ENCODE peak calls at places on chromosome 10, in six cellular contexts. B is epithelial cell of esophagus, J is heart left ventricle, Z is tibial nerve, A is left lung, M is esophagus muscularis mucosa. G is an unnamed sample.

GRCh38 chr10:114683593-114683992 is 25.5 kb upstream of the ABLIM1 start:
- DNase-seq in Z (no peak), B (no peak), J (peak; percentile 63), A (no peak), M (no peak), G (no peak)

GRCh38 chr10:3427316-3427715 is 254.7 kb upstream of the PITRM1 start:
- DNase-seq in A (no peak), Z (no peak), M (no peak), J (no peak), B (no peak), G (peak; percentile 44)

GRCh38 chr10:31697271-31698168 is 231.1 kb downstream of the ARHGAP12 start:
- DNase-seq in M (peak; percentile 97), Z (peak; percentile 80), B (no peak), J (peak; percentile 93), A (peak; percentile 84), G (peak; percentile 90)

GRCh38 chr10:71429929-71430328 is 33.2 kb downstream of the CDH23 start:
- DNase-seq in Z (no peak), J (no peak), B (no peak), M (no peak), A (no peak), G (no peak)

GRCh38 chr10:110077436-110078120 is 69.8 kb downstream of the ADD3 start:
- DNase-seq in Z (no peak), B (no peak), A (no peak), J (no peak), M (no peak), G (peak; percentile 77)

GRCh38 chr10:79277579-79277978 is 69.7 kb upstream of the PPIF start:
- DNase-seq in M (no peak), A (no peak), B (no peak), Z (no peak), J (no peak), G (no peak)

GRCh38 chr10:97574374-97575100 is 2.0 kb downstream of the ANKRD2 start:
- DNase-seq in M (no peak), B (peak; percentile 95), J (peak; percentile 82), Z (no peak), A (no peak), G (peak; percentile 42)

GRCh38 chr10:74334221-74334620 is 183.2 kb downstream of the ADK start:
- DNase-seq in B (no peak), J (no peak), Z (no peak), M (no peak), A (no peak), G (peak; percentile 18)

GRCh38 chr10:44310762-44311562 is 73.9 kb downstream of the CXCL12 start:
- DNase-seq in B (no peak), M (peak; percentile 95), J (peak; percentile 93), A (peak; percentile 94), Z (peak; percentile 81), G (peak; percentile 77)

GRCh38 chr10:12594448-12594944 is 245.1 kb downstream of the CAMK1D start:
- DNase-seq in B (no peak), M (no peak), A (no peak), Z (no peak), J (no peak), G (no peak)

GRCh38 chr10:35079763-35080162 is 10.4 kb downstream of the CUL2 start:
- DNase-seq in Z (no peak), A (no peak), M (no peak), B (peak; percentile 86), J (no peak), G (peak; percentile 85)

GRCh38 chr10:133276435-133277201 is at the start of gene ADAM8:
- DNase-seq in A (peak; percentile 93), M (no peak), Z (no peak), J (no peak), B (peak; percentile 51), G (no peak)
- H3K4me3 ChIP-seq in A (no peak within 1 kb of the TSS), M (peak within 1 kb of the TSS; percentile 28), Z (peak within 1 kb of the TSS; percentile 41), J (no peak within 1 kb of the TSS), B (peak within 1 kb of the TSS; percentile 5), G (no peak within 1 kb of the TSS)

GRCh38 chr10:132886211-132887099 is 55.9 kb downstream of the CFAP46 start:
- DNase-seq in J (no peak), A (peak; percentile 70), B (no peak), Z (no peak), M (no peak), G (no peak)
- TF ChIP-seq CTCF in J (no peak), A (no peak), B (no peak), Z (no peak), M (no peak), G (no peak)

GRCh38 chr10:29949411-29950011 is 109.9 kb downstream of the JCAD start:
- DNase-seq in B (peak; percentile 89), Z (no peak), A (no peak), M (no peak), J (no peak), G (peak; percentile 98)

GRCh38 chr10:29947701-29948060 is 111.7 kb downstream of the JCAD start:
- DNase-seq in J (no peak), Z (no peak), A (no peak), B (peak; percentile 49), M (no peak), G (peak; percentile 18)

GRCh38 chr10:29946953-29947700 is 112.3 kb downstream of the JCAD start:
- DNase-seq in B (peak; percentile 93), Z (peak; percentile 52), M (no peak), J (peak; percentile 44), A (no peak), G (peak; percentile 96)

GRCh38 chr10:29948971-29949370 is 110.4 kb downstream of the JCAD start:
- DNase-seq in M (no peak), A (no peak), B (peak; percentile 92), Z (no peak), J (no peak), G (no peak)

DNA sequence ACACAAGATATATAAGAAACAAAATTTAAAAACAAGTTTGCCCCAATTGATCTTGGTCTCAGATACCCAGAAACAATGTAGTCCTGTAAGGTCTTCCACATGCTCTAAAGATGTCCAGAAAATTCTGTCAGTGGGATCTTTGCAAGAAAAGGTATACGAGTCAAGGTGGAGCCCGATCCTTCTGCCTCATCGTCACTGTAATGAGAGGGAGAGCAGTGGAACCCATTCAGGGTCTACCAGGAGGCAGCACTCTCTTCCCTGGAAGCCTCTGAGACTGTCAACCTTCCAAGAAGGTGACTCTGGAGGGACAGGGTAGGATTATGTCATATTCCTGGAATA is 112.8 kb downstream of the JCAD start:
- DNase-seq in Z (no peak), J (no peak), A (no peak), B (no peak), M (no peak), G (no peak)
- H3K4me3 ChIP-seq in Z (no peak overlapping the region), J (no peak overlapping the region), A (no peak overlapping the region), B (no peak overlapping the region), M (no peak overlapping the region), G (no peak overlapping the region)

GRCh38 chr10:25683291-25683690 is 250.7 kb upstream of the MYO3A start:
- DNase-seq in M (peak; percentile 72), Z (no peak), B (peak; percentile 34), A (no peak), J (no peak), G (no peak)
- TF ChIP-seq CTCF in M (no peak), Z (no peak), B (no peak), A (no peak), J (no peak), G (no peak)

GRCh38 chr10:28925154-28925663 is 247.9 kb downstream of the BAMBI start:
- DNase-seq in B (no peak), J (peak; percentile 31), Z (no peak), A (peak; percentile 55), M (peak; percentile 68), G (no peak)
- H3K4me3 ChIP-seq in B (no peak overlapping the region), J (no peak overlapping the region), Z (no peak overlapping the region), A (no peak overlapping the region), M (no peak overlapping the region), G (no peak overlapping the region)